ENCODE peak calls at places on chromosome 20, in five cellular contexts. X is pancreas, S is psoas muscle, T is mammary epithelial cell, E is fibroblast of mammary gland. H is an unnamed sample.

GRCh38 chr20:45456632-45457031 is 12.9 kb upstream of the WFDC2 start:
- DNase-seq in X (no peak), S (no peak), T (peak), E (peak), H (no peak)

GRCh38 chr20:5065489-5066383 is 54.0 kb downstream of the PCNA start:
- DNase-seq in X (peak), S (peak), T (peak), E (peak), H (no peak)

GRCh38 chr20:49948809-49949507 is 12.8 kb downstream of the RNF114 start:
- DNase-seq in X (peak), S (no peak), T (no peak), E (peak), H (no peak)

GRCh38 chr20:4833074-4833473 is 111.4 kb downstream of the PRND start:
- DNase-seq in X (no peak), S (no peak), T (no peak), E (no peak), H (no peak)

GRCh38 chr20:46652699-46653098 is 1.4 kb upstream of the SLC13A3 start:
- DNase-seq in X (no peak), S (no peak), T (peak), E (peak), H (no peak)

GRCh38 chr20:45336530-45337366 is 11.5 kb downstream of the SDC4 start:
- DNase-seq in X (no peak), S (peak), T (peak), E (peak), H (no peak)

GRCh38 chr20:49469060-49469459 is 13.4 kb downstream of the KCNB1 start:
- DNase-seq in X (no peak), S (no peak), T (no peak), E (no peak), H (no peak)

GRCh38 chr20:50283370-50283769 is 92.7 kb downstream of the CEBPB start:
- DNase-seq in X (peak), S (peak), T (no peak), E (no peak), H (no peak)

GRCh38 chr20:32364554-32365208 is 6.5 kb downstream of the ASXL1 start:
- DNase-seq in X (no peak), S (no peak), T (no peak), E (no peak), H (no peak)

GRCh38 chr20:57480444-57481152 is 44.3 kb downstream of the CTCFL start:
- DNase-seq in X (no peak), S (no peak), T (no peak), E (no peak), H (no peak)

GRCh38 chr20:63520594-63520938 is at the start of gene PPDPF:
- DNase-seq in X (peak), S (peak), T (peak), E (peak), H (peak)

GRCh38 chr20:46402236-46402886 is 4.1 kb downstream of the ELMO2 start:
- DNase-seq in X (no peak), S (no peak), T (no peak), E (peak), H (no peak)

GRCh38 chr20:40276291-40276690 is 412.7 kb downstream of the MAFB start:
- DNase-seq in X (no peak), S (peak), T (no peak), E (peak), H (no peak)

GRCh38 chr20:51378171-51378928 is 164.2 kb downstream of the NFATC2 start:
- DNase-seq in X (no peak), S (no peak), T (no peak), E (no peak), H (no peak)

GRCh38 chr20:8060977-8061376 is 41.4 kb upstream of the TMX4 start:
- DNase-seq in X (no peak), S (no peak), T (no peak), E (no peak), H (no peak)

GRCh38 chr20:49558826-49559225 is 9.1 kb downstream of the PTGIS start:
- DNase-seq in X (no peak), S (no peak), T (no peak), E (no peak), H (no peak)

GRCh38 chr20:44004306-44004915 is 89.8 kb downstream of the TOX2 start:
- DNase-seq in X (no peak), S (no peak), T (no peak), E (no peak), H (no peak)
- TF ChIP-seq CTCF in X (no peak), S (no peak), T (no peak), E (no peak), H (no peak)

GRCh38 chr20:38471987-38472512 is 593 bp upstream of the RALGAPB start:
- DNase-seq in X (no peak), S (no peak), T (no peak), E (no peak), H (no peak)

GRCh38 chr20:38477747-38478146 is 5.1 kb downstream of the RALGAPB start:
- DNase-seq in X (no peak), S (no peak), T (no peak), E (no peak), H (no peak)

GRCh38 chr20:38473353-38473795 is 731 bp downstream of the RALGAPB start:
- DNase-seq in X (no peak), S (no peak), T (no peak), E (peak), H (no peak)

GRCh38 chr20:38471245-38471644 is 1.4 kb upstream of the RALGAPB start:
- DNase-seq in X (no peak), S (no peak), T (no peak), E (no peak), H (peak)

DNA sequence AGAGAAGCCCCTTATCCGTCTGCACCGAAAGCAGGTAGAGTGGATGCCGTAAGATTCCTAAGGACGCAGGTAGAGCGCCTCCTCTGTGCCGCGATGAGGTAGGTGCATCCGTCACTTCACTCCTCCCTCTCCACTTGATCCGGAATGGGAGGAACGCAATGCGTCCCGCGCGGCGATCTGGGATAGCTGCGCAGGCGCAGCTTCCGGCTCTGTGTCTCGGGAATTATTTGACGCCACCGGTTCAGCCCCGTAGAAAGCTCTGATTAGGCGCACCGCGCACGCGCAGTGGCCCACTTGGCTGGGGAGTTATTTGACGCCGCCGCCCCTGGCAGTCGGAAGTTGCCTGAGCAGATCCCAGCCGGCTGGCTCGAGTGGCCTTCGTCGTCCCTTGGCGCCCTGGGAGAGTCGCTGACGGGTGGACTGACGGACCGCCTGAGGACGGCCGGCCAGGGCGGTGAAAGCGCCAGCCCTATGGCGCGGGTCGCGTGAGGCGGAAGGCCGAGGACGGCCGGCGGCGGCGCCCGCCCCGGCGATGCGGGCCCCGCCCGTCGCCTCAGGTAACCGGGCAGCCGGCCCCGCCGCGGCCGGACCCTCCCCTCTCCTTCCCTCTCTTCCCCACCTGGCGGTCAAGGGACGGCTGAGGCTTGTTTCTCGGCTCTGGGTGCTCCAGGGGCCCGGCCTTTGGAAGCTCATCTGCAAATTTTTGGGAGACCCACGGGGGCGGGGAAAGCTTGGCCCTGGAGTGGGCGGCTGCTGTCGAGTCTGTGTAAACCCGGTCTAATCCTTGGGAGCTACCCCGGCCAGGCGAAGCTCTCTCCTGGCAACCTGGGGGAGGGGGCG is at the start of gene RALGAPB:
- DNase-seq in X (peak), S (peak), T (peak), E (peak), H (peak)
- TF ChIP-seq CTCF in X (no peak), S (peak), T (no peak), E (peak), H (no peak)

GRCh38 chr20:24783631-24784492 is 165.2 kb upstream of the CST7 start:
- DNase-seq in X (peak), S (no peak), T (no peak), E (no peak), H (no peak)
- TF ChIP-seq CTCF in X (no peak), S (no peak), T (no peak), E (no peak), H (no peak)

GRCh38 chr20:23568320-23569011 is at the start of gene CST9L:
- DNase-seq in X (peak), S (no peak), T (no peak), E (no peak), H (no peak)

GRCh38 chr20:23564927-23565326 is 3.4 kb downstream of the CST9L start:
- DNase-seq in X (no peak), S (no peak), T (no peak), E (no peak), H (no peak)

GRCh38 chr20:23565503-23566056 is 2.7 kb downstream of the CST9L start:
- DNase-seq in X (no peak), S (no peak), T (no peak), E (no peak), H (no peak)

GRCh38 chr20:23569570-23569969 is 1.3 kb upstream of the CST9L start:
- DNase-seq in X (no peak), S (no peak), T (no peak), E (no peak), H (no peak)

GRCh38 chr20:23566199-23566932 is 1.9 kb downstream of the CST9L start:
- DNase-seq in X (no peak), S (no peak), T (no peak), E (no peak), H (no peak)
- TF ChIP-seq CTCF in X (no peak), S (no peak), T (no peak), E (no peak), H (no peak)

GRCh38 chr20:17629678-17630089 is 52.4 kb downstream of the RRBP1 start:
- DNase-seq in X (peak), S (no peak), T (no peak), E (no peak), H (no peak)
- TF ChIP-seq CTCF in X (no peak), S (no peak), T (no peak), E (no peak), H (no peak)

H was measured in mesothelial cell of epicardium.